ENCODE peak calls at places on chromosomes 7 and 10, in nine cellular contexts. P, Y, B, O, L, X, F, C and Q are unnamed samples.

GRCh38 chr10:9222917-9223316 is 1168.4 kb downstream of the GATA3 start:
- DNase-seq in O (peak; percentile 14), Y (no peak), X (no peak), B (no peak), F (no peak), L (no peak), C (no peak), P (peak; percentile 27), Q (peak; percentile 57)

GRCh38 chr7:130147710-130148325 is 57.4 kb downstream of the TMEM209 start:
- DNase-seq in X (no peak), P (no peak), Y (no peak), C (no peak), L (no peak), F (no peak), O (no peak), B (no peak), Q (no peak)

GRCh38 chr7:43260980-43261878 is 148.8 kb downstream of the HECW1 start:
- DNase-seq in Y (peak; percentile 75), C (peak; percentile 61), B (peak; percentile 77), L (peak; percentile 77), P (peak; percentile 40), X (peak; percentile 74), F (peak; percentile 25), O (peak; percentile 82), Q (peak; percentile 89)

GRCh38 chr10:118447478-118447877 is 105.4 kb upstream of the FAM204A start:
- DNase-seq in C (no peak), B (no peak), X (no peak), O (peak; percentile 45), Y (no peak), L (no peak), F (no peak), P (no peak), Q (peak; percentile 10)

GRCh38 chr10:82267960-82268359 is 393.0 kb downstream of the NRG3 start:
- DNase-seq in Y (no peak), C (no peak), L (no peak), F (no peak), O (no peak), X (no peak), P (no peak), B (no peak), Q (no peak)

GRCh38 chr7:139648941-139649425 is 125.5 kb downstream of the CLEC2L start:
- DNase-seq in X (no peak), P (no peak), C (peak; percentile 55), B (no peak), O (no peak), Y (peak; percentile 39), F (no peak), L (peak; percentile 42), Q (no peak)

GRCh38 chr7:55365103-55365679 is at the start of gene LANCL2:
- DNase-seq in L (peak; percentile 50), O (peak; percentile 74), Y (no peak), B (peak; percentile 57), C (peak; percentile 81), P (no peak), F (no peak), X (no peak), Q (peak; percentile 64)

GRCh38 chr10:50990568-50991495 is 83.5 kb upstream of the PRKG1 start:
- DNase-seq in F (no peak), C (no peak), O (no peak), P (no peak), B (no peak), X (no peak), Y (no peak), L (peak; percentile 46), Q (no peak)